ENCODE peak calls at places on chromosomes 4 and X, in four cellular contexts. Q is HCT116, P is BE2C, I is breast epithelium. M is an unnamed sample.

GRCh38 chrX:114087543-114087942 is 496.3 kb upstream of the HTR2C start:
- DNase-seq in I (no peak), Q (no peak), P (no peak), M (no peak)

GRCh38 chrX:114626323-114626722 is 42.4 kb downstream of the HTR2C start:
- DNase-seq in Q (no peak), P (peak; percentile 3), I (no peak), M (no peak)

GRCh38 chr4:22483551-22483981 is 32.3 kb downstream of the ADGRA3 start:
- DNase-seq in Q (no peak), I (no peak), P (no peak), M (no peak)

GRCh38 chr4:97106161-97106560 is 1037.1 kb downstream of the STPG2 start:
- DNase-seq in Q (no peak), I (no peak), P (no peak), M (no peak)

GRCh38 chr4:156889616-156890594 is 81.7 kb downstream of the PDGFC start:
- DNase-seq in I (no peak), Q (no peak), P (no peak), M (no peak)

GRCh38 chr4:83248486-83248885 is 36.1 kb downstream of the COQ2 start:
- DNase-seq in Q (no peak), P (no peak), I (no peak), M (no peak)

GRCh38 chr4:80049402-80049801 is 23.6 kb downstream of the ANTXR2 start:
- DNase-seq in I (no peak), P (no peak), Q (no peak), M (no peak)

GRCh38 chrX:40007746-40008705 is 89.7 kb downstream of the BCOR start:
- DNase-seq in P (no peak), Q (no peak), I (no peak), M (no peak)

GRCh38 chrX:2492536-2493218 is 8.1 kb downstream of the DHRSX start:
- DNase-seq in I (no peak), P (peak; percentile 13), Q (no peak), M (no peak)

GRCh38 chrX:21940356-21940829 is at the start of gene SMS:
- DNase-seq in I (peak; percentile 41), P (peak; percentile 75), Q (no peak), M (peak; percentile 89)

GRCh38 chr4:3215733-3216132 is 33.2 kb upstream of the MSANTD1 start:
- DNase-seq in Q (no peak), I (no peak), P (no peak), M (no peak)

GRCh38 chr4:138164218-138164617 is 77.9 kb downstream of the SLC7A11 start:
- DNase-seq in Q (no peak), P (no peak), I (no peak), M (no peak)

GRCh38 chrX:70434914-70435586 is 9.6 kb upstream of the DLG3 start:
- DNase-seq in Q (no peak), P (no peak), I (no peak), M (peak; percentile 70)

GRCh38 chr4:3495341-3495975 is 32.4 kb downstream of the DOK7 start:
- DNase-seq in P (no peak), I (no peak), Q (no peak), M (no peak)

GRCh38 chr4:86970447-86971354 is 35.9 kb downstream of the AFF1 start:
- DNase-seq in P (peak; percentile 12), Q (no peak), I (no peak), M (no peak)

GRCh38 chr4:121957266-121957665 is 5.4 kb upstream of the TRPC3 start:
- DNase-seq in P (no peak), I (no peak), Q (no peak), M (no peak)

GRCh38 chr4:37653601-37654000 is 32.6 kb downstream of the RELL1 start:
- DNase-seq in Q (no peak), P (no peak), I (no peak), M (no peak)

GRCh38 chrX:21972046-21972445 is 31.5 kb downstream of the SMS start:
- DNase-seq in I (no peak), P (no peak), Q (no peak), M (no peak)

GRCh38 chrX:9650091-9650490 is 115.6 kb downstream of the GPR143 start:
- DNase-seq in I (no peak), Q (no peak), P (no peak), M (no peak)

GRCh38 chr4:153466637-153467153 is 535 bp downstream of the TMEM131L start:
- DNase-seq in Q (no peak), I (no peak), P (peak; percentile 18), M (no peak)

GRCh38 chr4:30671926-30672325 is 48.2 kb upstream of the PCDH7 start:
- DNase-seq in Q (no peak), P (no peak), I (no peak), M (no peak)

GRCh38 chrX:26783512-26784225 is 567.7 kb downstream of the MAGEB5 start:
- DNase-seq in P (peak; percentile 19), Q (peak; percentile 29), I (no peak), M (no peak)

GRCh38 chr4:56240554-56241190 is 146.6 kb downstream of the AASDH start:
- DNase-seq in P (peak; percentile 93), Q (no peak), I (no peak), M (no peak)

GRCh38 chrX:71214152-71214551 is 8.9 kb upstream of the GJB1 start:
- DNase-seq in Q (no peak), P (no peak), I (no peak), M (no peak)

GRCh38 chr4:68373513-68373912 is 23.6 kb upstream of the YTHDC1 start:
- DNase-seq in P (peak; percentile 81), Q (no peak), I (peak; percentile 52), M (no peak)

GRCh38 chr4:153471691-153472080 is 5.5 kb downstream of the TMEM131L start:
- DNase-seq in P (no peak), I (no peak), Q (no peak), M (no peak)

GRCh38 chr4:25856756-25857155 is 6.0 kb downstream of the SEL1L3 start:
- DNase-seq in Q (no peak), I (no peak), P (no peak), M (no peak)

GRCh38 chr4:8727131-8727530 is 134.6 kb downstream of the CPZ start:
- DNase-seq in I (peak; percentile 6), Q (no peak), P (no peak), M (no peak)

GRCh38 chr4:115537387-115537786 is 424.0 kb upstream of the NDST4 start:
- DNase-seq in Q (peak; percentile 12), I (no peak), P (no peak), M (no peak)

GRCh38 chrX:25968920-25969319 is 169.2 kb upstream of the MAGEB18 start:
- DNase-seq in P (peak; percentile 23), Q (no peak), I (no peak), M (no peak)

GRCh38 chrX:45347877-45348675 is 147.4 kb upstream of the DIPK2B start:
- DNase-seq in I (no peak), P (no peak), Q (no peak), M (no peak)

GRCh38 chrX:10620121-10620699 is at the start of gene MID1:
- DNase-seq in Q (peak; percentile 55), P (peak; percentile 69), I (peak; percentile 54), M (no peak)

GRCh38 chr4:84952004-84952403 is 14.5 kb downstream of the WDFY3 start:
- DNase-seq in P (no peak), Q (peak; percentile 10), I (no peak), M (no peak)

GRCh38 chr4:107689912-107690587 is 30.0 kb downstream of the PAPSS1 start:
- DNase-seq in I (no peak), Q (peak; percentile 60), P (no peak), M (no peak)

DNA sequence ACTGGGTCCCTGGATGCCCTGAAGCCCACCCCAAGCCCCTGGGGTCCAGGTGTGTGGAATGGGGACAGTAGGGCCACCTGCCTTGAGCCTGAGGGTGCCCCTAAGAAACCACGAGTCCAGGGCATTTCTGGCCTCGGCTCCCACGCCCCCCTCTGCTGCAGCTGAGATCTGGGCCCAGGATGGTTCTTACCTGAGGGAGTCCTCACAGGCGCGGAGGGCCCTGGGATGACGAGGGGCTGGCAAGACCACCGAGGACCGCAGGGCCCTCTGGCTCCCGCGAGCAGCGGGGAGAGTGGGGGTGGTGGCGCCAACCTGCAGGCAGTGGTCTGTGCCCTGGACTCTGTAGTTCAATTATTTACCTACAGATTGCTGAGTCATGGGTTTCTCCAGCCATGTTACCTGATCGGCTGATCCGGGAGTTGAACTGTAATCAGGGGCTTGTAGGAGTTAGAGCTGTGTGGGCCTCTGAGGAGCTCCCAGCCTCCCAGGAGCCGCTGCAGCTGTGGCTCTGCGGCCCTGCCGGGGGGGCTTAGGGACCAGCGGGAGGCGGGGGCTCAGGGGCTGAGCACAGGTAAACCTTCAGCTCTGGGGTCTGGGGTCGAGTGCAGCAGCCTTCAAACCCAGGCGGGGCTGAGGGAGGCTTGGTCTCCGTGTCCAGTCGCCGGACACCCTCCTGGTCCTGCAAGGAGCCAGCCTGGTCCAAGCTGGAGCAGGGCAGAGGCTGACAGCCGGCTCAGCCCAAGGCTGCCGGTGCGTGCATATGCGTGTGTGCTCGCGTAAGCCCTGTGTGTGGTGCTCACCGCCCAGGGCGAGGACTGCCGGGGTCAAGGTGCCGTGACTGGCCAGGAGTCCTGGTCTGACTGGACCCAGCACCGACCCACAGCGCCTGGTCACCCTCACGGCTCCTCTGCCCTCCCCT is at the start of gene SLC26A1:
- DNase-seq in P (no peak), Q (no peak), I (no peak), M (no peak)
- H3K4me3 ChIP-seq in P (no peak within 1 kb of the TSS), Q (no peak within 1 kb of the TSS), I (peak within 1 kb of the TSS; percentile 22), M (no peak within 1 kb of the TSS)

GRCh38 chrX:94256396-94256795 is 582.4 kb downstream of the FAM133A start:
- DNase-seq in I (no peak), Q (no peak), P (no peak), M (no peak)
- H3K27me3 ChIP-seq in I (no peaks in the 10 kb centered on the region), Q (no peaks in the 10 kb centered on the region), P (no peaks in the 10 kb centered on the region), M (no peaks in the 10 kb centered on the region)

GRCh38 chr4:71863457-71863856 is 79.6 kb upstream of the GC start:
- DNase-seq in Q (no peak), P (no peak), I (no peak), M (no peak)
- H3K9me3 ChIP-seq in Q (peaks cover 25% of the 10 kb centered on the region), P (no peaks in the 10 kb centered on the region), I (peaks cover 29% of the 10 kb centered on the region), M (no peaks in the 10 kb centered on the region)

DNA sequence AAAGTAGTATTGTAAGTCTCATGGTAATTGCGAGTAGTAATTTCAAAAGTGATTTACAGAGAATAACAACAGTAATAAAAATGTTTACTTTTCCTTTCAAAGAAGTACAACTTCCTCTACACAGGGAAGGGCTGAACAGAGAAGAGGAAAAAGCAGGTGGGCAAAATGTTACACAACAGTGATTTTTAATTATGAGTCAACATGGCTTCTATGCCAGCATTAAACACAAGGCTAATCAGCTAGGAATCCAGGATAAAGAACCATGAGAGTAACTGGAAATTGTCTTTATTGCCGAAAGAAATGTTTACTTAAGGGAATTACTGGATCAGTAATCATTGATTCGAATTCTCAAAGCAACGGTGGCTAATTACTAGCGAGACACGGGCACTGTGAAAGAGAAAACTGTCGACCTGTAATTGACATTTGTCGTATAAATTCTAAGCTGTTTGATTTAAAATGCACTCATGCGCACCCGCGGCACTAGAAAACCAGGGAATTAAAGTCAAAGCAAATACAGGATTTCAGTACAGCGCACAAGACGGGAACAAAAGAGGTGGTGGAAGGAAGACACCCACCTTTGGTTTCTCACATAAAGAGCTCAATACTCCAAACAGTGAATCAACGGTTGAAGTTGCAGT is 15.5 kb downstream of the UTP3 start:
- DNase-seq in I (no peak), P (no peak), Q (no peak), M (no peak)
- H3K4me3 ChIP-seq in I (peak overlapping the region; percentile 87), P (peak overlapping the region; percentile 63), Q (peak overlapping the region; percentile 64), M (peak overlapping the region; percentile 81)

DNA sequence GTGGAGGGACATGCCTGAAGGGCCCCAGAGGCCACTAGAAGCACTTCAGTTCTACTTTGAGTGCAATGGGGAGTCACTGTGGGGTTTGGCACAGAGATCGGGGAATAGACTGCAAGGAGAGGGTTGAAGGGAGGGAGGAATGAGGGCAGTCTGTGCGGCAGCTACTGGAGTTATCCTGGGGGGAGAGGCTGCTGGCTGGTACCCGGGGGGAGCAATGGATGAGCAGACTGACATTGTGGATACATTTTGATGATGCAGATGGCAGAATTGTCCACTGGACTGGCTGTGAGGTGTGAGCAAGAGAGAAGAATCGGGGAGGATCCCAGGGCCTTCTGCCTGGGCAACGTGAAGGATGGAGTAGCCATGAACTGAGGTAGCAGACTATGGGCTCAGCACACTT is 2.8 kb upstream of the MAMLD1 start:
- DNase-seq in Q (no peak), P (no peak), I (no peak), M (peak; percentile 77)
- H3K27me3 ChIP-seq in Q (no peaks in the 10 kb centered on the region), P (peaks cover 43% of the 10 kb centered on the region), I (no peaks in the 10 kb centered on the region), M (no peaks in the 10 kb centered on the region)

M was measured in vagina.